ENCODE peak calls at places on chromosomes 6 and 20, in nine cellular contexts. X is SJSA1, D is mesendoderm, C is upper lobe of right lung, B is transverse colon, W is GM23338, I is left ventricle myocardium inferior, P is IMR-90, H is heart right ventricle. V is an unnamed sample.

GRCh38 chr20:23139524-23139923 is 53.4 kb upstream of the CD93 start:
- DNase-seq in X (no peak), C (no peak), B (no peak), I (no peak), H (no peak), D (no peak), P (no peak), W (no peak), V (no peak)

GRCh38 chr6:54903884-54904283 is 57.3 kb downstream of the FAM83B start:
- DNase-seq in B (no peak), W (no peak), I (no peak), H (no peak), D (no peak), C (no peak), P (peak; percentile 39), X (no peak), V (no peak)

GRCh38 chr6:26142026-26142425 is 54.8 kb downstream of the HFE start:
- DNase-seq in W (no peak), C (no peak), H (no peak), P (no peak), X (no peak), B (no peak), I (no peak), D (no peak), V (no peak)

GRCh38 chr6:35300848-35301247 is 3.2 kb downstream of the DEF6 start:
- DNase-seq in B (no peak), X (no peak), I (no peak), H (no peak), W (no peak), D (no peak), C (no peak), P (no peak), V (no peak)

GRCh38 chr20:1005452-1006027 is 3.4 kb upstream of the RSPO4 start:
- DNase-seq in X (no peak), I (no peak), W (peak; percentile 92), B (peak; percentile 43), H (no peak), D (peak; percentile 94), P (peak; percentile 24), C (peak; percentile 39), V (peak; percentile 51)

GRCh38 chr6:142756215-142756630 is 188.8 kb downstream of the HIVEP2 start:
- DNase-seq in H (no peak), X (peak; percentile 55), W (peak; percentile 11), D (peak; percentile 85), C (no peak), I (no peak), P (peak; percentile 60), B (no peak), V (no peak)

GRCh38 chr6:41051873-41052272 is 1.1 kb upstream of the APOBEC2 start:
- DNase-seq in W (no peak), H (no peak), C (no peak), I (no peak), D (no peak), B (no peak), P (no peak), X (no peak), V (no peak)

GRCh38 chr20:46312075-46312944 is 4.0 kb upstream of the CDH22 start:
- DNase-seq in I (no peak), H (no peak), P (no peak), D (peak; percentile 80), X (no peak), W (peak; percentile 84), B (no peak), C (no peak), V (peak; percentile 28)

GRCh38 chr20:62149532-62150235 is 6.1 kb downstream of the SS18L1 start:
- DNase-seq in H (no peak), I (no peak), W (peak; percentile 79), B (no peak), C (no peak), X (no peak), P (peak; percentile 18), D (peak; percentile 91), V (no peak)

GRCh38 chr20:3248167-3248992 is 9.4 kb upstream of the SLC4A11 start:
- DNase-seq in I (peak; percentile 39), P (no peak), H (peak; percentile 46), W (peak; percentile 87), B (no peak), D (peak; percentile 71), C (no peak), X (peak; percentile 22), V (no peak)

GRCh38 chr6:163260911-163261310 is 153.6 kb upstream of the QKI start:
- DNase-seq in B (no peak), C (no peak), W (peak; percentile 55), H (no peak), I (no peak), D (peak; percentile 43), P (no peak), X (no peak), V (peak; percentile 42)

GRCh38 chr6:45899683-45899946 is 116.0 kb downstream of the CLIC5 start:
- DNase-seq in C (no peak), B (no peak), X (no peak), W (no peak), H (no peak), I (no peak), D (peak; percentile 73), P (no peak), V (no peak)

GRCh38 chr6:136201735-136202134 is 48.4 kb downstream of the MTFR2 start:
- DNase-seq in X (no peak), I (no peak), D (no peak), P (peak; percentile 16), C (no peak), B (no peak), W (no peak), H (no peak), V (no peak)

DNA sequence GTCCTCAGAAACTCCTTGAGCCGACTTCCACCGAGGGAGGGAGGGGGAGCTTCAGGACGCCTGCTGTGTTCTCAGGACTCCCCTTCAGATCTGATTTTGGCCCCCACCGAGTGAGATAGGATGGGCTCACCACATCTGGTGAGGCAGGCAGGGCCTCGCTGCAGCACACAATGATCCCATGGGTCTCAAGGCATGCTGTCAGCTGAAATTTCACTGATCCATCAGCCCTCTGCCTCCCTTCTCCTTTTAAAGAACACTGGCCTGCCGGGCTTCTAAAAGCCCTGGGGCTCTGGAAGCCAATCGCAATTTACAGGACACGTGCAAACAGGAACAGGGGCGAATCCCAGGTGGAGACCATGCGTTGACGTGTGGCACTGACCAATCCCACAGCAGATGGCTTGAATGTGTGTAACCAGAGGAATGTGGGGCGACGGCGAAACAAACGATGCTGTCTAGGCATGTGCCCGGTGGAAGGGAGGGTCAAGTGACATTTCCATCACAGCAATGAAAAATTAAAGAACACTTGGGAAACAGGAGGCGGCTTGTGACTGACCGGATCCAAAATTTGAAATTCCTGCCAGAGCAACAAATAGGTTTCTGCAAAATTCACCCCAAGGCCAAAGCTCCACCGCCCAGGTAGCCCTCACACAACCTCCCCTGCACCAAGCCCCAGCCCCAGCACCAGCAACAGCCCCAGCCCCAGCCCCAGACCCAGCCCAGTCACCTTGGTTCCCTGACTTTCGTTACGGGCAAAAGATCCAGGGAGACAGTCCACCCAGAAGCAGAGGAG is 167.1 kb upstream of the ZNF337 start:
- DNase-seq in D (peak; percentile 68), X (no peak), W (peak; percentile 64), H (no peak), P (no peak), I (no peak), B (no peak), C (no peak), V (no peak)
- H3K4me1 ChIP-seq in D (no peaks in the 10 kb centered on the region), X (peaks cover 29% of the 10 kb centered on the region), W (no peaks in the 10 kb centered on the region), H (peaks cover 44% of the 10 kb centered on the region), P (no peaks in the 10 kb centered on the region), I (peaks cover 63% of the 10 kb centered on the region), B (peaks cover 50% of the 10 kb centered on the region), C (peaks cover 18% of the 10 kb centered on the region), V (peaks cover 24% of the 10 kb centered on the region)

GRCh38 chr6:108941867-108942266 is 93.6 kb downstream of the ARMC2 start:
- DNase-seq in C (no peak), H (no peak), I (no peak), D (no peak), X (no peak), W (no peak), B (no peak), P (no peak), V (no peak)
- H3K4me1 ChIP-seq in C (peaks cover 31% of the 10 kb centered on the region), H (peaks cover 55% of the 10 kb centered on the region), I (peaks cover 64% of the 10 kb centered on the region), D (no peaks in the 10 kb centered on the region), X (peaks cover 5% of the 10 kb centered on the region), W (peaks cover 16% of the 10 kb centered on the region), B (peaks cover 49% of the 10 kb centered on the region), P (peaks cover 14% of the 10 kb centered on the region), V (peaks cover 34% of the 10 kb centered on the region)

GRCh38 chr20:19937651-19938420 is 79.3 kb upstream of the NAA20 start:
- DNase-seq in W (no peak), P (no peak), B (no peak), H (no peak), X (no peak), C (no peak), D (no peak), I (no peak), V (no peak)

GRCh38 chr20:19936801-19937583 is 80.2 kb upstream of the NAA20 start:
- DNase-seq in P (no peak), I (peak; percentile 43), C (no peak), W (no peak), X (no peak), H (peak; percentile 59), D (no peak), B (no peak), V (no peak)

GRCh38 chr20:19938421-19938787 is 78.8 kb upstream of the NAA20 start:
- DNase-seq in D (no peak), H (no peak), X (no peak), I (no peak), B (no peak), P (no peak), C (no peak), W (no peak), V (no peak)

GRCh38 chr20:19934792-19935491 is 82.2 kb upstream of the NAA20 start:
- DNase-seq in P (no peak), I (peak; percentile 58), W (no peak), D (no peak), H (peak; percentile 51), C (peak; percentile 75), X (no peak), B (peak; percentile 75), V (peak; percentile 41)

GRCh38 chr20:19935842-19936241 is 81.3 kb upstream of the NAA20 start:
- DNase-seq in W (peak; percentile 17), D (no peak), B (peak; percentile 75), P (no peak), X (no peak), I (no peak), H (no peak), C (no peak), V (no peak)
- H3K4me1 ChIP-seq in W (no peaks in the 10 kb centered on the region), D (no peaks in the 10 kb centered on the region), B (peaks cover 56% of the 10 kb centered on the region), P (peaks cover 10% of the 10 kb centered on the region), X (peaks cover 4% of the 10 kb centered on the region), I (peaks cover 100% of the 10 kb centered on the region), H (peaks cover 97% of the 10 kb centered on the region), C (peaks cover 83% of the 10 kb centered on the region), V (peaks cover 11% of the 10 kb centered on the region)

DNA sequence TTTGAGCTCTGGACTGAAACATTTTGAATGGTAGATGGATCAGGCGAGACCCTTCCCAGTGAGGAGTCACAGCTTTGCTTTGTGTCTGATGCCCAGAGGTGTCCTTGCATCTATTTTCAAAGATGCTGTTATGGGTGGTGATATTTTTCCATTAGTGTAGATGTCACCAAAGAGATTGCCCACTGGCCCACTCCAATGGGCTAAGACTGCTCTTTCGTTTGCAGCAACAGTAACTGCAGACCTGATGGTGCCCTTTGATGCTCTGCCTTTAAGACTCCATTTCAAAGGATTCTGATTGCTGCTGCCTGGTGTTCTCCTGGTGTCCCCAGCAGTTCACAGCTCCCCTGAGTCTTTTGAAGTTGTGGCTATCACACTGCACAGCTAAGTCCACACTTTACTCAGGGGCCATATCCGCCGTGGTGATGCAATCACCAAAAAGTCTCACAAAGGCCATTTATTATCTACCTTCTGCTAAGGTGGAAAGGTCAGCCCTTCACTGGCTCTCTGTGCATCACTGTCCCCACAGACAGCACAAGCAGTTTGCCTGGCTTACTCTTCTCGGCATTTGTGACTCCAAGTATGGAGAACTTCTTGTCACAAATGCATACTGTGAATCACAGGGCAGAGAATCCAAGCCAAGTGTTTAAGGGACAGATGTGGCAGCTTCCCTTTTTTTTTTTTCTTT is 56.4 kb downstream of the NOX3 start:
- DNase-seq in I (no peak), W (no peak), D (no peak), B (no peak), C (no peak), H (no peak), X (no peak), P (no peak), V (no peak)
- H3K4me1 ChIP-seq in I (no peaks in the 10 kb centered on the region), W (peaks cover 1% of the 10 kb centered on the region), D (no peaks in the 10 kb centered on the region), B (no peaks in the 10 kb centered on the region), C (no peaks in the 10 kb centered on the region), H (no peaks in the 10 kb centered on the region), X (no peaks in the 10 kb centered on the region), P (peaks cover 2% of the 10 kb centered on the region), V (no peaks in the 10 kb centered on the region)